ENCODE peak calls at places on chromosomes 4 and X, in four cellular contexts. I is A549, J is K562, B is HepG2. S is an unnamed sample.

GRCh38 chr4:158209825-158210807 is at the start of gene TMEM144:
- DNase-seq in J (peak), I (peak), B (peak), S (peak)

GRCh38 chr4:1058198-1058996 is 47.0 kb downstream of the FGFRL1 start:
- DNase-seq in B (no peak), J (no peak), I (no peak), S (no peak)

GRCh38 chr4:139728146-139728545 is 62.5 kb downstream of the MGST2 start:
- DNase-seq in J (no peak), B (no peak), I (no peak), S (no peak)

GRCh38 chr4:159296061-159296460 is 193.2 kb downstream of the RAPGEF2 start:
- DNase-seq in J (no peak), B (peak), I (no peak), S (no peak)

GRCh38 chrX:13087322-13088154 is 43.1 kb upstream of the FAM9C start:
- DNase-seq in B (no peak), I (peak), J (no peak), S (no peak)

GRCh38 chr4:76590847-76591281 is 155.8 kb downstream of the SHROOM3 start:
- DNase-seq in J (no peak), B (no peak), I (no peak), S (no peak)

GRCh38 chr4:25978327-25978726 is 64.3 kb downstream of the SMIM20 start:
- DNase-seq in J (no peak), B (no peak), I (no peak), S (no peak)

GRCh38 chr4:3821580-3822229 is 55.5 kb downstream of the ADRA2C start:
- DNase-seq in B (no peak), I (no peak), J (no peak), S (no peak)

GRCh38 chrX:63784902-63785692 is at the start of gene ARHGEF9:
- DNase-seq in B (no peak), J (no peak), I (no peak), S (peak)

GRCh38 chrX:153740631-153741222 is 16.1 kb downstream of the ABCD1 start:
- DNase-seq in J (no peak), I (no peak), B (no peak), S (no peak)

GRCh38 chr4:144831971-144832370 is 186.0 kb downstream of the HHIP start:
- DNase-seq in J (no peak), I (no peak), B (no peak), S (no peak)

GRCh38 chr4:102625232-102625930 is 124.2 kb downstream of the NFKB1 start:
- DNase-seq in I (peak), B (peak), J (no peak), S (peak)

GRCh38 chrX:356385-357034 is 30.2 kb downstream of the PPP2R3B start:
- DNase-seq in I (no peak), B (no peak), J (no peak), S (no peak)

GRCh38 chr4:152957437-152958185 is 21.5 kb downstream of the FHDC1 start:
- DNase-seq in B (no peak), I (peak), J (peak), S (no peak)

GRCh38 chr4:188439641-188440311 is 300.5 kb downstream of the TRIML1 start:
- DNase-seq in J (no peak), B (no peak), I (peak), S (no peak)

GRCh38 chr4:24857996-24858395 is 54.8 kb downstream of the CCDC149 start:
- DNase-seq in I (no peak), B (no peak), J (no peak), S (no peak)

GRCh38 chrX:10932842-10933440 is 178.2 kb upstream of the HCCS start:
- DNase-seq in J (no peak), I (no peak), B (no peak), S (no peak)

GRCh38 chrX:42948723-42949122 is 170.8 kb upstream of the PPP1R2C start:
- DNase-seq in I (no peak), J (no peak), B (no peak), S (no peak)

GRCh38 chr4:5956285-5957021 is 61.8 kb downstream of the C4orf50 start:
- DNase-seq in I (no peak), J (no peak), B (peak), S (peak)

GRCh38 chr4:76874176-76874575 is 23.8 kb downstream of the SOWAHB start:
- DNase-seq in B (no peak), J (no peak), I (no peak), S (no peak)

GRCh38 chrX:113421432-113421831 is 580.8 kb upstream of the AMOT start:
- DNase-seq in I (no peak), B (no peak), J (no peak), S (no peak)

GRCh38 chr4:186942745-186943606 is 219.3 kb upstream of the FAT1 start:
- DNase-seq in I (no peak), J (no peak), B (no peak), S (no peak)

GRCh38 chr4:15928883-15929282 is 9.7 kb downstream of the FGFBP1 start:
- DNase-seq in I (no peak), B (no peak), J (no peak), S (no peak)

GRCh38 chr4:78567502-78568075 is 16.0 kb downstream of the ANXA3 start:
- DNase-seq in B (peak), J (no peak), I (no peak), S (no peak)

GRCh38 chr4:153655928-153656327 is 28.2 kb upstream of the TLR2 start:
- DNase-seq in B (no peak), J (no peak), I (no peak), S (no peak)

GRCh38 chrX:57607295-57608187 is 15.7 kb downstream of the ZXDB start:
- DNase-seq in I (no peak), J (no peak), B (no peak), S (no peak)

GRCh38 chr4:170395773-170396172 is 306.0 kb upstream of the AADAT start:
- DNase-seq in B (no peak), I (no peak), J (no peak), S (no peak)

GRCh38 chrX:151563449-151563848 is at the start of gene PASD1:
- DNase-seq in J (peak), I (no peak), B (no peak), S (no peak)

GRCh38 chr4:134027931-134028330 is 173.7 kb downstream of the PABPC4L start:
- DNase-seq in J (no peak), I (peak), B (no peak), S (no peak)

GRCh38 chrX:109393859-109394258 is 88.0 kb downstream of the GUCY2F start:
- DNase-seq in J (peak), I (peak), B (no peak), S (peak)

GRCh38 chr4:3374011-3374645 is 67.6 kb upstream of the HGFAC start:
- DNase-seq in I (no peak), J (no peak), B (no peak), S (no peak)

GRCh38 chr4:168632246-168632832 is 135.5 kb downstream of the PALLD start:
- DNase-seq in B (no peak), J (no peak), I (no peak), S (no peak)

GRCh38 chr4:168621806-168622589 is 125.1 kb downstream of the PALLD start:
- DNase-seq in I (no peak), B (no peak), J (no peak), S (no peak)

GRCh38 chr4:87024181-87024580 is 89.4 kb downstream of the AFF1 start:
- DNase-seq in B (no peak), J (no peak), I (no peak), S (no peak)

GRCh38 chr4:47213539-47213938 is 182.2 kb downstream of the GABRB1 start:
- DNase-seq in B (no peak), J (no peak), I (no peak), S (no peak)

GRCh38 chrX:98068210-98068609 is 1184.5 kb downstream of the RPA4 start:
- DNase-seq in B (no peak), I (no peak), J (no peak), S (no peak)

GRCh38 chr4:149781150-149781549 is 34.5 kb downstream of the IQCM start:
- DNase-seq in I (peak), J (no peak), B (no peak), S (no peak)

GRCh38 chr4:150055467-150055866 is 22.8 kb upstream of the DCLK2 start:
- DNase-seq in J (no peak), I (peak), B (peak), S (no peak)

GRCh38 chr4:54076673-54077072 is 12.3 kb upstream of the CHIC2 start:
- DNase-seq in B (no peak), J (no peak), I (no peak), S (no peak)

GRCh38 chr4:184328022-184328736 is 110.5 kb upstream of the ENPP6 start:
- DNase-seq in J (no peak), B (no peak), I (no peak), S (no peak)

GRCh38 chr4:10084651-10085320 is 31.8 kb downstream of the WDR1 start:
- DNase-seq in I (no peak), J (no peak), B (no peak), S (no peak)
- TF ChIP-seq HMGXB4 in I (no peak), J (no peak), B (no peak), S (no peak)

GRCh38 chrX:138150709-138151108 is 560.8 kb downstream of the FGF13 start:
- DNase-seq in B (no peak), J (no peak), I (no peak), S (no peak)
- TF ChIP-seq JUN in B (no peak), J (no peak), I (no peak), S (no peak)

GRCh38 chr4:123127865-123128264 is 205.5 kb upstream of the NUDT6 start:
- DNase-seq in I (no peak), J (no peak), B (no peak), S (no peak)
- TF ChIP-seq HMGXB4 in I (no peak), J (no peak), B (no peak), S (no peak)

DNA sequence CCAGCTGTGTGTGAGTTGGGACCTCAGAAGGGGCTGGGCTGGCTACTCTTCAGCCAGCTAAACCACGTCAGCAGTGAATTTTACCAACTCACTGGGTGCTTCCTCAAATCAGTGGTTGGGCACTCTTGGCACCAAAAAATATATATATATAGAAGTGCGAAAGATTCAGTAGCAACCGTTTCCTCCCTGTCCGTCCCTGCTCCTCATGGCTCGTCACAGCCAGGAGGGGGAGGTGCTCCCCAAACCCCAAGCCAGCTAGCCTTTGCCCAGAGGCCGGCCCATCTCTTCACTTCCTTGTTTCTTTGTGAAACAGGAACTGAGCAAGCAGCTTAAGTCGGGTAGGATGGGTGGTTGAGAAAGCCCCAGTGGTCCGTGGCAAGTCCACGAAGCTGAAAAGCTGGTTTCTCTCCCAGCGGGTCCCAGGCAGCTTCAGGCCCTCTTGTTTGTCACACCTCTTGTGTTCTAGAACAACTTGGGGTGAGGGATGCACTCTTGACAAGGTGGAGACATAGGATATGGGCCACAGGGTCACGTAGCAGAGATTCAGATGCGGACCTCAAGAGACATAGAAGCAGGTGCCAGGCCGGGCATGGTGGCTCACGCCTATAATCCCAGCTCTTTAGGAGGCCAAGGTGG is 6.8 kb upstream of the SASH3 start:
- DNase-seq in I (no peak), J (no peak), B (no peak), S (no peak)
- TF ChIP-seq JUN in I (no peak), J (no peak), B (no peak), S (no peak)

GRCh38 chr4:39032218-39033085 is at the start of gene TMEM156:
- DNase-seq in J (no peak), I (peak), B (peak), S (no peak)
- TF ChIP-seq HMGXB4 in J (no peak), I (no peak), B (no peak), S (no peak)

DNA sequence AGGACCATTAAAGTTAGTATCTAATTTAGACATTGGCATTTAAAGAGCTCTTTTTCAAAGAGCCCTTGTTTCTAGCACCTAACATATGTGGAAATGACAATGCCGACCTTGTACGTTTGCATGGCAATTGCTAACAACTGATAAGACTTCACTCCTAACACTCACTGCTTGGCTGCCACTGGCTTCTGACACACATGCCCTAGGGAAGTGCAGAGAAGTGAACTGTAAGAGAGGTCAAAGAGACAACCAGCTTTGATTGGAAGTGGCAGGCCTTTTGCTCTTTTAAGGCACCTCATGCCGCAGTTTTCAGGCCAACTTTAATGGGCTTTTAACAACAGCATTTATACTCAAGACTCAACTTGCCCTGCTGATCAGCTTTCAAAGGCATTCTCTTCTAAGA is 158.4 kb downstream of the RAB28 start:
- DNase-seq in I (no peak), B (peak), J (no peak), S (no peak)
- TF ChIP-seq JUN in I (no peak), B (no peak), J (no peak), S (no peak)

GRCh38 chr4:55600640-55601039 is 8.6 kb upstream of the PDCL2 start:
- DNase-seq in J (no peak), I (no peak), B (no peak), S (no peak)

DNA sequence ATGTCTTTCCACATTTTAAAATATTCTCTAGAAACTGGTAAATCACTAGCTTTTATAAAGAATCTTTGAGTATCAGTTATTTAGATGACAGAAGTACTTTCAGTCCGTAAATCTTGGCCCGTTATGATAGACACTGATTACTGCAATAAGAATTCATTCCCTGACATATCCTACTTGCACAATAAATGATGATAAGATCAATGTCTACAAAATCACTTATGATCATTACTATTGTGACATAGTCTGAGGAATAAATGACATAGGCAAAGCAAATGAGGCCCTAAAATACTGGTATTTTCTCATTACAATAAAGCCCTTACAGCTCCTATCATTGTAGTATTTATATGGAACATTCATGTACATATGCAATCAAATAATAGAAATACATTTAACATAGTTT is 6.6 kb upstream of the PDCL2 start:
- DNase-seq in I (no peak), B (no peak), J (no peak), S (no peak)
- TF ChIP-seq HMGXB4 in I (no peak), B (no peak), J (no peak), S (no peak)

GRCh38 chr4:31041385-31041784 is 321.2 kb downstream of the PCDH7 start:
- DNase-seq in I (no peak), B (no peak), J (no peak), S (no peak)

GRCh38 chr4:31045151-31045550 is 325.0 kb downstream of the PCDH7 start:
- DNase-seq in I (no peak), J (no peak), B (no peak), S (no peak)

GRCh38 chr4:31051151-31051550 is 331.0 kb downstream of the PCDH7 start:
- DNase-seq in J (no peak), I (no peak), B (no peak), S (no peak)

GRCh38 chr4:31043382-31044062 is 323.4 kb downstream of the PCDH7 start:
- DNase-seq in B (no peak), J (no peak), I (peak), S (no peak)

GRCh38 chr4:31045724-31046318 is 325.7 kb downstream of the PCDH7 start:
- DNase-seq in B (no peak), I (peak), J (no peak), S (peak)
- TF ChIP-seq JUN in B (no peak), I (no peak), J (no peak), S (no peak)

S was measured in WTC11.